ENCODE peak calls at places on chromosomes 16 and 17, in five cellular contexts. E is cardiac muscle cell, Y is suprapubic skin, U is skeletal muscle cell, P is T-helper 1 cell. J is an unnamed sample.

GRCh38 chr17:40813804-40814203 is 8.6 kb downstream of the KRT10 start:
- DNase-seq in E (no peak), Y (no peak), P (no peak), U (no peak), J (no peak)

GRCh38 chr16:86951831-86952598 is 365.2 kb downstream of the C16orf95 start:
- DNase-seq in U (peak), Y (no peak), E (peak), P (no peak), J (no peak)

GRCh38 chr17:12918132-12918531 is 99.7 kb downstream of the ELAC2 start:
- DNase-seq in P (no peak), U (no peak), Y (no peak), E (peak), J (no peak)

GRCh38 chr17:62819511-62820221 is 11.6 kb upstream of the MARCHF10 start:
- DNase-seq in P (no peak), Y (peak), E (peak), U (peak), J (peak)

GRCh38 chr16:81905277-81905676 is 106.0 kb downstream of the SDR42E1 start:
- DNase-seq in E (no peak), U (no peak), P (no peak), Y (no peak), J (no peak)

GRCh38 chr16:70692130-70692470 is 6.2 kb upstream of the MTSS2 start:
- DNase-seq in U (no peak), E (no peak), Y (no peak), P (no peak), J (no peak)

GRCh38 chr16:54028013-54028412 is 258.6 kb downstream of the IRX3 start:
- DNase-seq in P (no peak), E (no peak), U (no peak), Y (no peak), J (no peak)

GRCh38 chr16:72111653-72112451 is 18.2 kb downstream of the DHX38 start:
- DNase-seq in P (no peak), E (no peak), U (no peak), Y (no peak), J (no peak)

GRCh38 chr17:78653382-78653781 is 76.2 kb upstream of the DNAH17 start:
- DNase-seq in U (no peak), E (peak), P (no peak), Y (no peak), J (no peak)

GRCh38 chr16:88534731-88535141 is 35.5 kb upstream of the ZC3H18 start:
- DNase-seq in Y (no peak), U (no peak), E (peak), P (no peak), J (no peak)

GRCh38 chr16:10929853-10930754 is 12.2 kb downstream of the DEXI start:
- DNase-seq in Y (no peak), P (no peak), U (no peak), E (peak), J (no peak)

GRCh38 chr17:76427457-76428231 is 25.3 kb downstream of the UBE2O start:
- DNase-seq in E (peak), Y (no peak), U (peak), P (no peak), J (no peak)

GRCh38 chr16:22353188-22353919 is 21.1 kb downstream of the CDR2 start:
- DNase-seq in E (peak), U (peak), Y (no peak), P (no peak), J (no peak)

GRCh38 chr17:35390663-35391062 is 17.2 kb upstream of the SLFN11 start:
- DNase-seq in Y (no peak), U (no peak), P (no peak), E (peak), J (no peak)

J was measured in neural crest cell.